ENCODE peak calls at places on chromosomes 1 and 21, in five cellular contexts. One of them, this sample, is unnamed.

GRCh38 chr1:110566836-110567235 is 39.3 kb downstream of the KCNA2 start:
- DNase-seq in astrocyte of the cerebellum: no peak
- DNase-seq in neural progenitor cell: no peak
- DNase-seq in AG09309: no peak
- DNase-seq in pancreas: no peak
- DNase-seq in this sample: no peak

GRCh38 chr1:240190881-240191385 is 99.2 kb downstream of the FMN2 start:
- DNase-seq in astrocyte of the cerebellum: peak; percentile 99
- DNase-seq in neural progenitor cell: peak; percentile 32
- DNase-seq in AG09309: peak; percentile 97
- DNase-seq in pancreas: no peak
- DNase-seq in this sample: peak; percentile 92

GRCh38 chr1:241357366-241358305 is 631 bp upstream of the RGS7 start:
- DNase-seq in astrocyte of the cerebellum: no peak
- DNase-seq in neural progenitor cell: peak; percentile 19
- DNase-seq in AG09309: no peak
- DNase-seq in pancreas: no peak
- DNase-seq in this sample: no peak

GRCh38 chr1:205286335-205286950 is 35.1 kb downstream of the NUAK2 start:
- DNase-seq in astrocyte of the cerebellum: peak; percentile 78
- DNase-seq in neural progenitor cell: no peak
- DNase-seq in AG09309: no peak
- DNase-seq in pancreas: no peak
- DNase-seq in this sample: no peak

GRCh38 chr1:22900451-22900850 is 72.2 kb downstream of the LACTBL1 start:
- DNase-seq in astrocyte of the cerebellum: no peak
- DNase-seq in neural progenitor cell: no peak
- DNase-seq in AG09309: no peak
- DNase-seq in pancreas: no peak
- DNase-seq in this sample: no peak

GRCh38 chr1:23777979-23778814 is at the start of gene PITHD1:
- DNase-seq in astrocyte of the cerebellum: peak; percentile 43
- DNase-seq in neural progenitor cell: peak; percentile 96
- DNase-seq in AG09309: no peak
- DNase-seq in pancreas: peak; percentile 81
- DNase-seq in this sample: no peak

GRCh38 chr1:24126023-24126671 is 14.2 kb upstream of the MYOM3 start:
- DNase-seq in astrocyte of the cerebellum: no peak
- DNase-seq in neural progenitor cell: no peak
- DNase-seq in AG09309: no peak
- DNase-seq in pancreas: no peak
- DNase-seq in this sample: no peak

GRCh38 chr1:78779831-78780230 is 130.2 kb downstream of the IFI44 start:
- DNase-seq in astrocyte of the cerebellum: peak; percentile 32
- DNase-seq in neural progenitor cell: no peak
- DNase-seq in AG09309: no peak
- DNase-seq in pancreas: no peak
- DNase-seq in this sample: no peak

GRCh38 chr1:8397511-8397910 is 79.6 kb downstream of the SLC45A1 start:
- DNase-seq in astrocyte of the cerebellum: no peak
- DNase-seq in neural progenitor cell: no peak
- DNase-seq in AG09309: no peak
- DNase-seq in pancreas: no peak
- DNase-seq in this sample: no peak

GRCh38 chr21:27077501-27077900 is 110.6 kb upstream of the ADAMTS5 start:
- DNase-seq in astrocyte of the cerebellum: no peak
- DNase-seq in neural progenitor cell: no peak
- DNase-seq in AG09309: peak; percentile 23
- DNase-seq in pancreas: no peak
- DNase-seq in this sample: no peak

GRCh38 chr1:73033637-73034036 is 751.3 kb upstream of the NEGR1 start:
- DNase-seq in astrocyte of the cerebellum: no peak
- DNase-seq in neural progenitor cell: peak; percentile 4
- DNase-seq in AG09309: no peak
- DNase-seq in pancreas: no peak
- DNase-seq in this sample: no peak

GRCh38 chr1:64502924-64503323 is 33.0 kb downstream of the CACHD1 start:
- DNase-seq in astrocyte of the cerebellum: no peak
- DNase-seq in neural progenitor cell: no peak
- DNase-seq in AG09309: no peak
- DNase-seq in pancreas: no peak
- DNase-seq in this sample: no peak

DNA sequence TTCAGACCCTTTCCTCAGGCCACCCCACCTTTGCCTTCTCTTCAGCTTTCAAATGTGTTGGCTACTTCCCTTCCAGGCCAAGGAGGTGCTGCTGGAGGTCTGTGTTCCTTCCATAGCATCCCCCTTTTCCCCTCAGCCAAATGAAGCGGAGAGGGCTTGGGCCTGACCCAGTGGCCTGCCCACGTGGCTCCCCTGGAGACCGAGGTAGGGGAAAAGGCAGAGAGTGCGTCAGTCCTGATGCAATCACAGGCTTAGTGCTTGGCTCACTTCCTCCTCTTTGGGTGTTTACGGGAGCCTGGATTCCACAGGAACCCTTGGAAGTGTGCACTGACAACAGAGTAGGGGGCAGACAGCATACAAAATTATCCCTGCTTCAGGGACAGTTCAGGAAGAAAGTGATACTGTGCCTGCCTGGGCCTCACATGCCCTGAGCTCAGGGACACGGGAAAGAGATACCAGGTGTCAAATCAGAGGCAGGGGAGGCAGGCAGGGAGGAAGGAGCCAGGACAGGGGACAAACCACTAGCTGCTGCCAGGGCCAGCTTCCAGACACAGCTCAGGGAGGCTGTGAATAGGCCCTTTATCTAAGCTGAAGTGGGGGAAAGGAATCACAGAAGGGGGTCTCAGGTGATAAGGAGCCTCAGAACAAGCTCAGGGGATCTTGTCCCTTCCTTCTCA is 16.6 kb upstream of the PTP4A2 start:
- DNase-seq in astrocyte of the cerebellum: peak; percentile 89
- DNase-seq in neural progenitor cell: peak; percentile 42
- DNase-seq in AG09309: peak; percentile 96
- DNase-seq in pancreas: peak; percentile 71
- DNase-seq in this sample: peak; percentile 86
- H3K4me3 ChIP-seq in astrocyte of the cerebellum: no peak overlapping the region
- H3K4me3 ChIP-seq in neural progenitor cell: no peak overlapping the region
- H3K4me3 ChIP-seq in AG09309: no peak overlapping the region
- H3K4me3 ChIP-seq in pancreas: no peak overlapping the region
- H3K4me3 ChIP-seq in this sample: no peak overlapping the region

DNA sequence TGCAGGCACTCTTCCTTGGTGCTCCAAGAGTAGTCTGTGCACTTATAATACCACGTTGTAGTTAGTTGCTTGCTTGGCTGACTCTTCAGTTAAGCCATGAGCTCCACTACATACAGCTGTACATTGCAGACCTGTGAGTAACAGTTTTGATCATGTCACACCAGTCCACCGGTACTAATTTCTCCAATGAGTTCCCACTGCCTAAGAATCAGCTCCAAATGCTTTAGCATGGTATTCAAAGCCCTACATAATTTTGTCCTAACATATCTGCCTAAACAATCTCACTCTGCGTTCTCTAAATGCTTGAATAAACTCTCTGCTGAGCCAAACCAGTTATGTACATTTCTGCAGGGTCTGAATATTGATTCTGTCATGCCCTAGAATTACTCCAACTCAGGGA is 200.7 kb downstream of the LHX8 start:
- DNase-seq in astrocyte of the cerebellum: no peak
- DNase-seq in neural progenitor cell: no peak
- DNase-seq in AG09309: no peak
- DNase-seq in pancreas: no peak
- DNase-seq in this sample: no peak
- TF ChIP-seq CTCF in astrocyte of the cerebellum: no peak
- TF ChIP-seq CTCF in neural progenitor cell: no peak
- TF ChIP-seq CTCF in AG09309: no peak
- TF ChIP-seq CTCF in pancreas: no peak
- TF ChIP-seq CTCF in this sample: no peak

DNA sequence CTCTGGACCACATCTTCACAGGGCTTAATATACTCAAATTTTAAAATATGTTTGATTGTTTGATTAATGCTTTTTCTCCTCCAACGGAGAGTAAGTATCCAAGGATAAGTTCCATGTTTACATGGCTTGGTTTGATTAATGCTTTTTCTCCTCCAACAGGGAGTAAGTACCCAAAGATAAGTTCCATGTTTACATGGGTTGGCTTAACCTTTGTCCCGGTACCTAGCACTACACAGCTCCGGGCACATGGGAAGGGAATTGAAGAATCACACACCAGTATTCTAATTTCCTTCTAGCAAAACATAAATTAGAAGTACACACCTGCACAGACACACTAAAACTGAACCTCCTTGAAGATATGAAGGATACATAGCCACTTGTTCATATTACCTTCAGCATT is 77.5 kb downstream of the ARID4B start:
- DNase-seq in astrocyte of the cerebellum: no peak
- DNase-seq in neural progenitor cell: no peak
- DNase-seq in AG09309: no peak
- DNase-seq in pancreas: no peak
- DNase-seq in this sample: no peak
- H3K4me3 ChIP-seq in astrocyte of the cerebellum: no peak overlapping the region
- H3K4me3 ChIP-seq in neural progenitor cell: no peak overlapping the region
- H3K4me3 ChIP-seq in AG09309: no peak overlapping the region
- H3K4me3 ChIP-seq in pancreas: no peak overlapping the region
- H3K4me3 ChIP-seq in this sample: no peak overlapping the region

DNA sequence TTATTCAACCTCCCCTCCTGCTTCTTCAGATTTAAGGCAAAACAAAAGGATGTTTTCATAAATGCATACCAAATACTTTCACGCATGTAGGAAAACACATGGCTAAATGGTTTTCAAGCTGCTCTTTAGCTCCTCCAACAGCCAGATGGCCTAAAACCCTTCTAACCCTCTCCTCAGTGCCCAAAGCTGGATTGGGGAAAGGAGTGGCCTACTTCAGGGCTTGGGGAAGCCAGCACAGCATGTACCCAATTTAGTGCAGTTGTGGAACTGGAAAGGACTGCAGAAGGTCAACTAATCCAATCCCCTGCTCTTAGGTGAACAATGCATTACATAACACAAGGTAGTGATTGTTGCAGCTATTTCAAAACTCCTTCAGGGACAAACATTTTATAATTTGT is 9.3 kb downstream of the F5 start:
- DNase-seq in astrocyte of the cerebellum: no peak
- DNase-seq in neural progenitor cell: no peak
- DNase-seq in AG09309: no peak
- DNase-seq in pancreas: no peak
- DNase-seq in this sample: no peak
- TF ChIP-seq CTCF in astrocyte of the cerebellum: no peak
- TF ChIP-seq CTCF in neural progenitor cell: no peak
- TF ChIP-seq CTCF in AG09309: no peak
- TF ChIP-seq CTCF in pancreas: no peak
- TF ChIP-seq CTCF in this sample: no peak

GRCh38 chr21:38496224-38496623 is 2.1 kb downstream of the ERG start:
- DNase-seq in astrocyte of the cerebellum: no peak
- DNase-seq in neural progenitor cell: no peak
- DNase-seq in AG09309: no peak
- DNase-seq in pancreas: no peak
- DNase-seq in this sample: no peak
- H3K4me3 ChIP-seq in astrocyte of the cerebellum: no peak overlapping the region
- H3K4me3 ChIP-seq in neural progenitor cell: no peak overlapping the region
- H3K4me3 ChIP-seq in AG09309: no peak overlapping the region
- H3K4me3 ChIP-seq in pancreas: no peak overlapping the region
- H3K4me3 ChIP-seq in this sample: no peak overlapping the region

This sample was measured in HFF-Myc.